ENCODE peak calls at places on chromosomes 3 and 15, in six cellular contexts. I, Q, R, W, H and V are unnamed samples.

GRCh38 chr3:159763466-159764210 is 225.0 kb upstream of the IL12A start:
- DNase-seq in I (peak), Q (peak), R (peak), W (peak), H (peak), V (peak)

GRCh38 chr3:149003653-149004305 is 12.4 kb downstream of the GYG1 start:
- DNase-seq in I (no peak), Q (no peak), R (no peak), W (no peak), H (peak), V (no peak)

GRCh38 chr15:68187559-68187958 is 17.6 kb downstream of the CALML4 start:
- DNase-seq in I (no peak), Q (no peak), R (no peak), W (no peak), H (no peak), V (peak)

GRCh38 chr15:64501396-64501716 is 41.0 kb downstream of the ZNF609 start:
- DNase-seq in I (no peak), Q (no peak), R (no peak), W (no peak), H (no peak), V (no peak)

GRCh38 chr15:42107483-42107882 is 13.1 kb upstream of the PLA2G4D start:
- DNase-seq in I (no peak), Q (no peak), R (no peak), W (no peak), H (no peak), V (no peak)

GRCh38 chr15:98845138-98845884 is 162.3 kb downstream of the PGPEP1L start:
- DNase-seq in I (no peak), Q (no peak), R (no peak), W (no peak), H (no peak), V (no peak)

GRCh38 chr3:136194409-136195257 is 1.5 kb downstream of the MSL2 start:
- DNase-seq in I (peak), Q (peak), R (no peak), W (peak), H (peak), V (peak)

GRCh38 chr3:12830785-12831581 is 10.4 kb downstream of the RPL32 start:
- DNase-seq in I (no peak), Q (no peak), R (no peak), W (no peak), H (no peak), V (no peak)

GRCh38 chr3:34207826-34208225 is 409.4 kb downstream of the PDCD6IP start:
- DNase-seq in I (no peak), Q (peak), R (no peak), W (no peak), H (no peak), V (no peak)

GRCh38 chr3:83457516-83457915 is 1501.3 kb upstream of the CADM2 start:
- DNase-seq in I (no peak), Q (no peak), R (no peak), W (no peak), H (no peak), V (no peak)

GRCh38 chr15:41607033-41607432 is 48.0 kb downstream of the TYRO3 start:
- DNase-seq in I (no peak), Q (peak), R (no peak), W (no peak), H (peak), V (peak)

GRCh38 chr15:31471731-31472430 is 145.2 kb downstream of the KLF13 start:
- DNase-seq in I (no peak), Q (peak), R (no peak), W (peak), H (peak), V (peak)

GRCh38 chr15:54772663-54773062 is 424.1 kb downstream of the RSL24D1 start:
- DNase-seq in I (no peak), Q (no peak), R (no peak), W (no peak), H (no peak), V (no peak)

GRCh38 chr3:45002139-45002660 is 23.9 kb upstream of the CLEC3B start:
- DNase-seq in I (no peak), Q (peak), R (no peak), W (no peak), H (no peak), V (no peak)

GRCh38 chr15:58307313-58307961 is 124.4 kb upstream of the LIPC start:
- DNase-seq in I (peak), Q (peak), R (no peak), W (no peak), H (no peak), V (peak)

GRCh38 chr3:150005243-150006102 is 34.8 kb upstream of the PFN2 start:
- DNase-seq in I (no peak), Q (peak), R (no peak), W (no peak), H (peak), V (peak)

GRCh38 chr15:44034933-44035624 is 160.0 kb downstream of the FRMD5 start:
- DNase-seq in I (no peak), Q (no peak), R (no peak), W (no peak), H (no peak), V (peak)

GRCh38 chr3:107950413-107950812 is 140.4 kb downstream of the CD47 start:
- DNase-seq in I (no peak), Q (no peak), R (no peak), W (no peak), H (no peak), V (no peak)

GRCh38 chr3:4986175-4986610 is 7.0 kb downstream of the BHLHE40 start:
- DNase-seq in I (no peak), Q (no peak), R (no peak), W (no peak), H (no peak), V (peak)

GRCh38 chr3:114071786-114072185 is 15.2 kb downstream of the QTRT2 start:
- DNase-seq in I (no peak), Q (no peak), R (no peak), W (no peak), H (no peak), V (no peak)

GRCh38 chr15:40342421-40343313 is 1.9 kb upstream of the CCDC9B start:
- DNase-seq in I (no peak), Q (peak), R (no peak), W (no peak), H (no peak), V (peak)

GRCh38 chr3:8345396-8345795 is 156.2 kb upstream of the LMCD1 start:
- DNase-seq in I (no peak), Q (no peak), R (no peak), W (no peak), H (no peak), V (no peak)

GRCh38 chr15:81516461-81516860 is 142.4 kb upstream of the TMC3 start:
- DNase-seq in I (no peak), Q (no peak), R (no peak), W (no peak), H (no peak), V (peak)
- H3K14ac ChIP-seq in I (no peak), Q (no peak), R (no peak), W (no peak), H (no peak), V (no peak)

DNA sequence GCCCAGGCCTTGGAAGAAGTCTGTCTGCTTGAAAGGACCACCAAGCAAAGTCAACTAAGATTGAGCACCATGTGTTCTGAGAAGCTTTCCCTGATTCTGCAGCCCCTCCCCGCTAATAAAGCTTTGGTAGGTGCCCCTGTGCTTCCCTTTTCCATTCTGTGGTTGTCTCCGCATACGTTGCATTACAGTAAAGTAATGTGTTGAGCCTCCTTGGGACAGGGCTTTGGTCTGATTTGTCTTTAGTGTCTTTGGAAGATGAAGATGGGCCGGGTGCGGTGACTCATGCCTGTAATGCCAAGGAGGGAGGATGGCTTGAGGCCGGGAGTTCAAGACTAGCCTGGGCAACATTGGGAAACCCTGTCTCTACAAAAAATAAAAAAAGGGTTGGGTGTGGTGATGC is 56.3 kb downstream of the RPL39L start:
- DNase-seq in I (no peak), Q (no peak), R (no peak), W (no peak), H (no peak), V (no peak)
- H3K14ac ChIP-seq in I (no peak), Q (no peak), R (no peak), W (no peak), H (no peak), V (no peak)

GRCh38 chr3:156801746-156802145 is 24.4 kb upstream of the LEKR1 start:
- DNase-seq in I (no peak), Q (no peak), R (no peak), W (no peak), H (no peak), V (no peak)

GRCh38 chr3:156806698-156807097 is 19.5 kb upstream of the LEKR1 start:
- DNase-seq in I (no peak), Q (no peak), R (no peak), W (no peak), H (no peak), V (no peak)

GRCh38 chr3:156808025-156808424 is 18.1 kb upstream of the LEKR1 start:
- DNase-seq in I (no peak), Q (no peak), R (no peak), W (no peak), H (no peak), V (peak)

GRCh38 chr3:156802827-156803606 is 23.1 kb upstream of the LEKR1 start:
- DNase-seq in I (no peak), Q (no peak), R (no peak), W (no peak), H (no peak), V (no peak)

GRCh38 chr3:156803949-156804741 is 22.0 kb upstream of the LEKR1 start:
- DNase-seq in I (no peak), Q (no peak), R (no peak), W (no peak), H (no peak), V (no peak)
- H3K14ac ChIP-seq in I (no peak), Q (no peak), R (no peak), W (no peak), H (no peak), V (no peak)

GRCh38 chr3:110307065-110307809 is 764.4 kb upstream of the NECTIN3 start:
- DNase-seq in I (no peak), Q (peak), R (no peak), W (no peak), H (no peak), V (peak)
- H3K14ac ChIP-seq in I (no peak), Q (no peak), R (no peak), W (no peak), H (no peak), V (peak)

GRCh38 chr3:53778154-53778553 is 68.1 kb downstream of the CHDH start:
- DNase-seq in I (no peak), Q (no peak), R (no peak), W (no peak), H (no peak), V (no peak)
- H3K14ac ChIP-seq in I (no peak), Q (no peak), R (no peak), W (no peak), H (no peak), V (no peak)

GRCh38 chr15:34084086-34084485 is 17.6 kb downstream of the EMC7 start:
- DNase-seq in I (no peak), Q (no peak), R (no peak), W (no peak), H (no peak), V (peak)
- H3K14ac ChIP-seq in I (no peak), Q (no peak), R (no peak), W (no peak), H (no peak), V (no peak)

GRCh38 chr15:27694506-27695077 is 404.5 kb downstream of the OCA2 start:
- DNase-seq in I (no peak), Q (no peak), R (no peak), W (no peak), H (no peak), V (no peak)
- H3K14ac ChIP-seq in I (no peak), Q (no peak), R (no peak), W (peak), H (peak), V (no peak)

GRCh38 chr3:131532645-131533044 is 29.9 kb upstream of the MRPL3 start:
- DNase-seq in I (no peak), Q (no peak), R (no peak), W (no peak), H (no peak), V (no peak)

GRCh38 chr3:131537531-131537930 is 34.8 kb upstream of the MRPL3 start:
- DNase-seq in I (no peak), Q (no peak), R (no peak), W (no peak), H (no peak), V (no peak)

GRCh38 chr3:131535596-131535995 is 32.8 kb upstream of the MRPL3 start:
- DNase-seq in I (no peak), Q (no peak), R (no peak), W (no peak), H (no peak), V (peak)

GRCh38 chr3:131538968-131539367 is 36.2 kb upstream of the MRPL3 start:
- DNase-seq in I (no peak), Q (no peak), R (no peak), W (no peak), H (no peak), V (no peak)

GRCh38 chr3:131535131-131535530 is 32.4 kb upstream of the MRPL3 start:
- DNase-seq in I (no peak), Q (no peak), R (no peak), W (no peak), H (no peak), V (peak)
- H3K14ac ChIP-seq in I (no peak), Q (no peak), R (no peak), W (no peak), H (no peak), V (no peak)

DNA sequence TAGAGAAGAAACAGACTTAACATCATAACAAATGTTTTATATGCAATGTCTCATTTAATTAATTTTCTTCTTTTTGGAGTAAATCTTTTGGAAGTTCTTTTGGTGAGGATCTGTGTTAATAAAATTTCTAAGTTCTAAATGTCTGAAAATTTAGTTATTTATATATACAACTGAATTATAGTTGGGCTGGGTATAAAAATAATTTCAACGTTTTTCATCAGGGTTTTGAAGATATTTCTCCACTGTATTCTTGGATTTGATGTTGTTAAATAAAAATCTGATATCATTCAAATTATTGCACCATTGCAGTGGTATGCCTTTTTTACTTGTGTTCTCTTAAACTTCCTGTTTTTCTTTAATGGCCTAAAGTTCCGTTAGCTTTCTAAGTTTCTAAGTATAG is 26.9 kb upstream of the SOX14 start:
- DNase-seq in I (no peak), Q (no peak), R (no peak), W (no peak), H (no peak), V (no peak)
- H3K14ac ChIP-seq in I (no peak), Q (no peak), R (no peak), W (no peak), H (no peak), V (no peak)